ENCODE peak calls at places on chromosome 20, in nine cellular contexts. H is heart right ventricle; G is neural progenitor cell; V is transverse colon; P is fibroblast of lung; K is left ventricle myocardium inferior; W is adipocyte; Y is BJ; I is CD8-positive, alpha-beta memory T cell. L is an unnamed sample. For H3K36me3, the result is how much of the 10 kb centered on the place peaks cover.

GRCh38 chr20:34049897-34050695 is 56.4 kb downstream of the RALY start:
- DNase-seq in H (peak), G (no peak), V (no peak), P (no peak), K (no peak), W (peak), Y (no peak), I (no peak), L (no peak)

GRCh38 chr20:53216856-53217576 is 244.9 kb downstream of the TSHZ2 start:
- DNase-seq in H (peak), G (peak), V (peak), P (peak), K (peak), W (peak), Y (no peak), I (peak), L (peak)

GRCh38 chr20:14259691-14260090 is 77.7 kb downstream of the FLRT3 start:
- DNase-seq in H (no peak), G (peak), V (no peak), P (peak), K (no peak), W (peak), Y (no peak), I (no peak), L (peak)

GRCh38 chr20:3547906-3548305 is 77.1 kb downstream of the ATRN start:
- DNase-seq in H (no peak), G (no peak), V (no peak), P (no peak), K (no peak), W (peak), Y (no peak), I (no peak), L (no peak)

GRCh38 chr20:7879883-7880282 is 60.4 kb downstream of the HAO1 start:
- DNase-seq in H (no peak), G (no peak), V (no peak), P (no peak), K (no peak), W (peak), Y (no peak), I (no peak), L (peak)

GRCh38 chr20:50799890-50800550 is 5.2 kb downstream of the BCAS4 start:
- DNase-seq in H (no peak), G (no peak), V (no peak), P (no peak), K (no peak), W (no peak), Y (no peak), I (no peak), L (no peak)

GRCh38 chr20:5178046-5178445 is 51.2 kb downstream of the CDS2 start:
- DNase-seq in H (no peak), G (no peak), V (no peak), P (no peak), K (no peak), W (no peak), Y (no peak), I (no peak), L (no peak)

GRCh38 chr20:57092112-57092899 is 174.1 kb downstream of the BMP7 start:
- DNase-seq in H (peak), G (peak), V (peak), P (peak), K (peak), W (peak), Y (no peak), I (no peak), L (peak)

GRCh38 chr20:43477634-43478033 is 19.9 kb downstream of the SRSF6 start:
- DNase-seq in H (no peak), G (no peak), V (no peak), P (no peak), K (no peak), W (no peak), Y (no peak), I (no peak), L (no peak)

GRCh38 chr20:2865630-2866029 is 7.7 kb upstream of the PTPRA start:
- DNase-seq in H (no peak), G (no peak), V (no peak), P (no peak), K (no peak), W (no peak), Y (no peak), I (peak), L (no peak)

GRCh38 chr20:13105864-13106457 is 97.2 kb downstream of the SPTLC3 start:
- DNase-seq in H (no peak), G (peak), V (no peak), P (peak), K (no peak), W (peak), Y (no peak), I (no peak), L (peak)

GRCh38 chr20:60977896-60978295 is 274.2 kb upstream of the CDH4 start:
- DNase-seq in H (no peak), G (no peak), V (no peak), P (no peak), K (no peak), W (no peak), Y (no peak), I (no peak), L (no peak)

GRCh38 chr20:50969416-50969815 is 10.8 kb downstream of the MOCS3 start:
- DNase-seq in H (no peak), G (no peak), V (no peak), P (no peak), K (no peak), W (no peak), Y (no peak), I (no peak), L (no peak)

GRCh38 chr20:24648481-24648880 is 179.1 kb downstream of the SYNDIG1 start:
- DNase-seq in H (no peak), G (no peak), V (no peak), P (peak), K (no peak), W (peak), Y (no peak), I (no peak), L (no peak)

GRCh38 chr20:57451759-57452661 is 60.8 kb downstream of the RBM38 start:
- DNase-seq in H (peak), G (no peak), V (no peak), P (no peak), K (no peak), W (no peak), Y (no peak), I (no peak), L (no peak)

GRCh38 chr20:9886227-9886626 is 47.4 kb upstream of the PAK5 start:
- DNase-seq in H (no peak), G (no peak), V (no peak), P (peak), K (no peak), W (no peak), Y (no peak), I (no peak), L (peak)

GRCh38 chr20:24693466-24694156 is 224.2 kb downstream of the SYNDIG1 start:
- DNase-seq in H (peak), G (no peak), V (no peak), P (no peak), K (no peak), W (no peak), Y (no peak), I (no peak), L (no peak)

GRCh38 chr20:32036252-32036651 is 15.8 kb upstream of the HCK start:
- DNase-seq in H (no peak), G (no peak), V (no peak), P (no peak), K (no peak), W (no peak), Y (no peak), I (no peak), L (no peak)

GRCh38 chr20:63441777-63442493 is 30.5 kb downstream of the KCNQ2 start:
- DNase-seq in H (peak), G (peak), V (peak), P (peak), K (peak), W (peak), Y (no peak), I (peak), L (peak)

GRCh38 chr20:48359692-48360337 is 468.0 kb downstream of the PREX1 start:
- DNase-seq in H (no peak), G (no peak), V (peak), P (no peak), K (no peak), W (no peak), Y (no peak), I (no peak), L (no peak)

GRCh38 chr20:64051033-64051452 is 1.6 kb upstream of the SOX18 start:
- DNase-seq in H (no peak), G (no peak), V (no peak), P (no peak), K (no peak), W (no peak), Y (no peak), I (no peak), L (no peak)

GRCh38 chr20:5570442-5570841 is 179.8 kb upstream of the SHLD1 start:
- DNase-seq in H (no peak), G (no peak), V (no peak), P (no peak), K (no peak), W (no peak), Y (no peak), I (no peak), L (no peak)

GRCh38 chr20:53794529-53795115 is 201.0 kb upstream of the ZNF217 start:
- DNase-seq in H (no peak), G (no peak), V (no peak), P (peak), K (no peak), W (no peak), Y (peak), I (no peak), L (no peak)

GRCh38 chr20:51797357-51798025 is 4.8 kb downstream of the SALL4 start:
- DNase-seq in H (no peak), G (peak), V (no peak), P (peak), K (no peak), W (no peak), Y (no peak), I (no peak), L (peak)

GRCh38 chr20:49633643-49634042 is 65.7 kb upstream of the PTGIS start:
- DNase-seq in H (no peak), G (peak), V (no peak), P (no peak), K (no peak), W (no peak), Y (no peak), I (no peak), L (no peak)

GRCh38 chr20:49636447-49636846 is 68.5 kb upstream of the PTGIS start:
- DNase-seq in H (peak), G (no peak), V (no peak), P (no peak), K (peak), W (no peak), Y (no peak), I (no peak), L (no peak)

GRCh38 chr20:49634116-49634515 is 66.2 kb upstream of the PTGIS start:
- DNase-seq in H (no peak), G (no peak), V (no peak), P (no peak), K (no peak), W (no peak), Y (no peak), I (no peak), L (no peak)

GRCh38 chr20:49635829-49636228 is 67.9 kb upstream of the PTGIS start:
- DNase-seq in H (no peak), G (no peak), V (no peak), P (no peak), K (no peak), W (no peak), Y (no peak), I (no peak), L (no peak)

DNA sequence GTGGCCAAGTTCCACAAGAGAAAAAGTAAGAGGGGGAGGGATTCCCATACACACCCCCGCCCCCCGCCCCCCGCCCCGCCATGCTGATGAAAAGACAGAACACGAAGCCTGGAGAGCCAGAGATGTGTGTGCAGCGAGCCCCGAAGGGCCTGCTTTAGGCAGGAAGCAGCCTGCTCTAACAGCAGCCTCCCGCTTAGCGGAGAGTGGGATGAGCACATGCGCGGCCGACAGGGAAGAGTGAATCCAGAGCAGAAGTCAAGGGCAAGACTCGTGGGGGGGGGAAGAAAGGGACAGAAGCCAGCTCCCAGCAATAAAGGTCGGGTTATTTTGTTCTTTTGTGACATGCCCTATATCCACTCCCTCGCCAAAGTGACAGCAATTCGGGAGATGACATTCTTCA is 67.2 kb upstream of the PTGIS start:
- DNase-seq in H (peak), G (no peak), V (peak), P (no peak), K (peak), W (no peak), Y (no peak), I (no peak), L (no peak)
- H3K36me3 ChIP-seq in H (under half), G (under half), V (under half), P (under half), K (half or more), W (half or more), Y (under half), I (under half), L (half or more)

DNA sequence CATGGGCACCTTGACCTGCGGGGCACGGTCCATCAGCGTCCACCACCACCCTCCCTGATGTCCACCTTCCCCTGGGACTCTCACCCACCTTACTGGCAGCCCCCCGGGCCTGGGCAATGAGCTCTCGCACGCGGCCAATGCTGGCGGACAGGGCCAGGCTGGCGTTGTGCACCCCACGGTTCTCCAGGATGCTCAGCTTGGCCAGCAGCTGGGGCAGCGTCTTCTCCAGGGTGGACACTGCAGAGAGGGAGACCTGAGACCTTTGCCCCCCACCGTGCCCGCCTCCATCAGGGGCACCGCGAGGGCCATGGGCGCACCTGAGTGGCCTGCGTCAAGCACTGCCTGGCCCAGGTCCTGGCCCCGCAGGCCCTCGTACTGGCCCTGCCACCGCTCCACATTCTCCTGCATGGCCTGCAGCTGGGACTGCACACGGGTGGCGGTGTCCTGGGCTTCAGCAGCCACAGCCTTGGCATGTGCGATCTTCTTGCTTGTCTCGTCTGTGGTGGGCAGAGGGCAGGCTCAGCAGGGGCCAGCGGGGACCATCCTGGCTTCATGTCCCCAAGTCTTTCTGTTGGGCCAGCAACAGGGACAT is 12.0 kb downstream of the ADRM1 start:
- DNase-seq in H (no peak), G (no peak), V (no peak), P (no peak), K (no peak), W (no peak), Y (no peak), I (no peak), L (no peak)
- H3K36me3 ChIP-seq in H (under half), G (under half), V (under half), P (half or more), K (half or more), W (under half), Y (under half), I (under half), L (half or more)

GRCh38 chr20:41035207-41035606 is 6.6 kb downstream of the TOP1 start:
- DNase-seq in H (no peak), G (no peak), V (no peak), P (no peak), K (no peak), W (no peak), Y (no peak), I (no peak), L (no peak)
- H3K36me3 ChIP-seq in H (under half), G (under half), V (under half), P (under half), K (under half), W (under half), Y (under half), I (under half), L (under half)

DNA sequence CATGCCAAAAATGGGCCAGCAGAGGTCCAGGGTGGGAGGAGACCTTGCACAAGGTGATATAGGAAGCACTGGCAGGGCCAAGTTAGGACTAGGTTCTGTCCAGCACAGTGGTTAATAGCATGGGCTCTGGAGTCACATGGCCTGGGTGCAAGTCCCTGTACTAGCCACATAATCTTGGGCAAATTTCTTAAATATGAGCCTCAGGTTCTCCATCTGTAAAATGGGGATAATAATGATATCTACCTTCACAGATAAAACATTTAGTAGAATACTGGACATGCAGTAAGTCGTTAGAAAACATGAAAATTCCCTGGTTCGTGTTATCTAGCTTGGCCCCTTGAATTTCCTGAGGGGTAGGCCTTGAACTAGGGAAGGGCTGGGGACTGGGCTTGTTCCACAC is 6.2 kb downstream of the CTSA start:
- DNase-seq in H (no peak), G (no peak), V (no peak), P (no peak), K (no peak), W (no peak), Y (no peak), I (no peak), L (no peak)
- H3K36me3 ChIP-seq in H (under half), G (under half), V (under half), P (under half), K (half or more), W (half or more), Y (under half), I (under half), L (under half)

GRCh38 chr20:47265214-47265613 is 91.3 kb downstream of the ZMYND8 start:
- DNase-seq in H (no peak), G (no peak), V (no peak), P (no peak), K (no peak), W (no peak), Y (no peak), I (no peak), L (no peak)

GRCh38 chr20:47262365-47263013 is 94.0 kb downstream of the ZMYND8 start:
- DNase-seq in H (no peak), G (no peak), V (no peak), P (no peak), K (no peak), W (no peak), Y (no peak), I (no peak), L (no peak)

GRCh38 chr20:47263502-47264084 is 92.9 kb downstream of the ZMYND8 start:
- DNase-seq in H (no peak), G (no peak), V (no peak), P (peak), K (no peak), W (peak), Y (no peak), I (no peak), L (no peak)

GRCh38 chr20:47262008-47262364 is 94.5 kb downstream of the ZMYND8 start:
- DNase-seq in H (no peak), G (no peak), V (no peak), P (no peak), K (no peak), W (no peak), Y (no peak), I (no peak), L (no peak)

GRCh38 chr20:47263080-47263479 is 93.4 kb downstream of the ZMYND8 start:
- DNase-seq in H (no peak), G (no peak), V (no peak), P (no peak), K (no peak), W (no peak), Y (no peak), I (no peak), L (no peak)
- H3K36me3 ChIP-seq in H (under half), G (under half), V (under half), P (under half), K (under half), W (under half), Y (under half), I (half or more), L (under half)

GRCh38 chr20:37505263-37506165 is 15.5 kb upstream of the NNAT start:
- DNase-seq in H (no peak), G (peak), V (no peak), P (no peak), K (no peak), W (no peak), Y (no peak), I (no peak), L (no peak)

GRCh38 chr20:37506166-37506725 is 14.8 kb upstream of the NNAT start:
- DNase-seq in H (no peak), G (no peak), V (no peak), P (no peak), K (no peak), W (no peak), Y (no peak), I (no peak), L (no peak)

GRCh38 chr20:37513764-37514359 is 7.2 kb upstream of the NNAT start:
- DNase-seq in H (no peak), G (no peak), V (no peak), P (no peak), K (no peak), W (no peak), Y (no peak), I (no peak), L (no peak)

GRCh38 chr20:37511605-37512275 is 9.3 kb upstream of the NNAT start:
- DNase-seq in H (no peak), G (no peak), V (no peak), P (peak), K (no peak), W (peak), Y (peak), I (no peak), L (peak)

DNA sequence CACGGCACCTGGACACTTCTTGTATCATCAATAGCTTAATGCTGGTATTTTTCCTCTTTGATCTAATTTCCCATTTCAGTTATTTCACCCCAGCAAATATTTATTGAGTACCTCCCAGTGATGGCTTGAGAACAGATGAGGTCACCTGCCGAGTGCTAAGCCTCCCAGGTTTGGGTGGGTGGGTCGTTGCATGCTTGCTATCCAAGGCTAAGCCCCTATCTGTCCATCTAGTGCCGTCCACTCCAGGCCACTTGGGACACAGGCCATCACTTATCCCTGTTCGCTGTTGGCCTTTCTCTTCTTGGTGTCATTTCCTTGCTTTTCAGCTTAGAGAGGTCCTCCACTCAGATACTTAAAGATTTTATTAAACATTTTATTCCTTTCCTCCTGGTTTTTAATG is 10.8 kb upstream of the NNAT start:
- DNase-seq in H (no peak), G (no peak), V (no peak), P (no peak), K (no peak), W (no peak), Y (no peak), I (no peak), L (no peak)
- H3K36me3 ChIP-seq in H (under half), G (under half), V (under half), P (under half), K (under half), W (half or more), Y (under half), I (under half), L (under half)

DNA sequence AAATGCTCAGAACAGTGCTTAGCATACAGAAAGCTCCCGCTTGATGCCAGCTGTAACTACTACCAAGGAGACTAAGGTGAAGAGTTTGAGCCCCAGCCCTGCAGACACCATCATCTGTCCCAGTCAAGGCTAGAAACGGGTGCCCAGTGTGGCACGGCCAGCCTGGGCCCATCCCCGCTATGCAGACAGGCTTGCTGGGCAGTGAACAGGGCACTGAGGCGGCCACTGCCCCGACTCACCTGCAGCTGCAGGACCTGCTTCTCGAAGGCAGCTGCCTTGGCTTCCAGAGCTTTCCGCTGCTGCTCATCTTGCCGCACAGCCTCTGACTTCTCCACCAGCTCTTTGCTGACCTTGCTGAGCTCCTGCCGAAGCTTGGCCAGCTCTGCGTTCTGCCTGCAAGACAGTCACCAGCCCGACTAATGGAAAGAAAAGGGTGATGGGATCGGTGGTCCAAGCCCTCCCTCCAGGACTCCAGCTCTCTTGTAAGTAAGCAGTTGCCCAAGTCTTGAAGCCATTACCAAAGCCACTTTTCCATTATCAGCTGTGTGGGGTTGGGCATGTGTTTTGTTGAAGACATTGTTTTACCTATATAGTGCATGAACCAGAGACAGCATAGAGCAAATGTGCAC is 48.7 kb downstream of the RRBP1 start:
- DNase-seq in H (no peak), G (no peak), V (no peak), P (no peak), K (no peak), W (no peak), Y (no peak), I (no peak), L (no peak)
- H3K36me3 ChIP-seq in H (under half), G (under half), V (under half), P (half or more), K (half or more), W (half or more), Y (half or more), I (under half), L (half or more)

GRCh38 chr20:36235892-36236785 is at the start of gene AAR2:
- DNase-seq in H (peak), G (peak), V (peak), P (peak), K (peak), W (peak), Y (peak), I (peak), L (peak)
- H3K36me3 ChIP-seq in H (under half), G (under half), V (under half), P (under half), K (under half), W (under half), Y (under half), I (under half), L (under half)

L was measured in PC-3.